ENCODE peak calls at places on chromosome 20, in seven cellular contexts. One of them, this sample, is unnamed.

GRCh38 chr20:20138301-20139064 is 86.2 kb downstream of the CFAP61 start:
- DNase-seq in activated naive CD4-positive, alpha-beta T cell treated with anti-CD3 and anti-CD28 coated beads, Interleukin-2, amount 50 U/mL, for 72 hours: no peak
- DNase-seq in left cardiac atrium: no peak
- DNase-seq in activated CD4-positive, alpha-beta T cell treated with anti-CD3 and anti-CD28 coated beads, Interleukin-2, amount 50 U/mL, for 4 hours: no peak
- DNase-seq in NCI-H1092 treated with DMSO at 0.1 percent for 48 hours: no peak
- DNase-seq in HepG2: no peak
- DNase-seq in ELR: no peak
- DNase-seq in this sample: no peak

GRCh38 chr20:47464380-47465101 is 37.1 kb upstream of the NCOA3 start:
- DNase-seq in left cardiac atrium: peak
- DNase-seq in activated CD4-positive, alpha-beta T cell treated with anti-CD3 and anti-CD28 coated beads, Interleukin-2, amount 50 U/mL, for 4 hours: no peak
- DNase-seq in ELR: peak
- DNase-seq in activated naive CD4-positive, alpha-beta T cell treated with anti-CD3 and anti-CD28 coated beads, Interleukin-2, amount 50 U/mL, for 72 hours: no peak
- DNase-seq in NCI-H1092 treated with DMSO at 0.1 percent for 48 hours: no peak
- DNase-seq in HepG2: peak
- DNase-seq in this sample: no peak

GRCh38 chr20:32333181-32333987 is 24.7 kb upstream of the ASXL1 start:
- DNase-seq in ELR: no peak
- DNase-seq in HepG2: no peak
- DNase-seq in activated CD4-positive, alpha-beta T cell treated with anti-CD3 and anti-CD28 coated beads, Interleukin-2, amount 50 U/mL, for 4 hours: no peak
- DNase-seq in left cardiac atrium: no peak
- DNase-seq in NCI-H1092 treated with DMSO at 0.1 percent for 48 hours: no peak
- DNase-seq in activated naive CD4-positive, alpha-beta T cell treated with anti-CD3 and anti-CD28 coated beads, Interleukin-2, amount 50 U/mL, for 72 hours: peak
- DNase-seq in this sample: no peak

GRCh38 chr20:45919536-45919933 is 7.6 kb upstream of the PLTP start:
- DNase-seq in left cardiac atrium: peak
- DNase-seq in activated naive CD4-positive, alpha-beta T cell treated with anti-CD3 and anti-CD28 coated beads, Interleukin-2, amount 50 U/mL, for 72 hours: no peak
- DNase-seq in activated CD4-positive, alpha-beta T cell treated with anti-CD3 and anti-CD28 coated beads, Interleukin-2, amount 50 U/mL, for 4 hours: no peak
- DNase-seq in HepG2: no peak
- DNase-seq in NCI-H1092 treated with DMSO at 0.1 percent for 48 hours: peak
- DNase-seq in ELR: no peak
- DNase-seq in this sample: no peak

GRCh38 chr20:62337558-62338293 is 29.4 kb downstream of the LAMA5 start:
- DNase-seq in HepG2: no peak
- DNase-seq in NCI-H1092 treated with DMSO at 0.1 percent for 48 hours: no peak
- DNase-seq in ELR: no peak
- DNase-seq in activated CD4-positive, alpha-beta T cell treated with anti-CD3 and anti-CD28 coated beads, Interleukin-2, amount 50 U/mL, for 4 hours: no peak
- DNase-seq in left cardiac atrium: no peak
- DNase-seq in activated naive CD4-positive, alpha-beta T cell treated with anti-CD3 and anti-CD28 coated beads, Interleukin-2, amount 50 U/mL, for 72 hours: no peak
- DNase-seq in this sample: no peak

GRCh38 chr20:5918856-5919633 is 31.3 kb downstream of the TRMT6 start:
- DNase-seq in left cardiac atrium: no peak
- DNase-seq in ELR: peak
- DNase-seq in NCI-H1092 treated with DMSO at 0.1 percent for 48 hours: no peak
- DNase-seq in activated CD4-positive, alpha-beta T cell treated with anti-CD3 and anti-CD28 coated beads, Interleukin-2, amount 50 U/mL, for 4 hours: no peak
- DNase-seq in activated naive CD4-positive, alpha-beta T cell treated with anti-CD3 and anti-CD28 coated beads, Interleukin-2, amount 50 U/mL, for 72 hours: no peak
- DNase-seq in HepG2: peak
- DNase-seq in this sample: no peak

GRCh38 chr20:41172296-41173140 is 35.2 kb downstream of the PLCG1 start:
- DNase-seq in NCI-H1092 treated with DMSO at 0.1 percent for 48 hours: no peak
- DNase-seq in activated CD4-positive, alpha-beta T cell treated with anti-CD3 and anti-CD28 coated beads, Interleukin-2, amount 50 U/mL, for 4 hours: no peak
- DNase-seq in ELR: no peak
- DNase-seq in HepG2: no peak
- DNase-seq in activated naive CD4-positive, alpha-beta T cell treated with anti-CD3 and anti-CD28 coated beads, Interleukin-2, amount 50 U/mL, for 72 hours: no peak
- DNase-seq in left cardiac atrium: no peak
- DNase-seq in this sample: no peak

GRCh38 chr20:2246081-2246491 is 49.7 kb upstream of the TGM3 start:
- DNase-seq in NCI-H1092 treated with DMSO at 0.1 percent for 48 hours: peak
- DNase-seq in left cardiac atrium: no peak
- DNase-seq in activated naive CD4-positive, alpha-beta T cell treated with anti-CD3 and anti-CD28 coated beads, Interleukin-2, amount 50 U/mL, for 72 hours: no peak
- DNase-seq in activated CD4-positive, alpha-beta T cell treated with anti-CD3 and anti-CD28 coated beads, Interleukin-2, amount 50 U/mL, for 4 hours: no peak
- DNase-seq in ELR: no peak
- DNase-seq in HepG2: no peak
- DNase-seq in this sample: no peak

GRCh38 chr20:32216396-32217142 is 8.9 kb downstream of the POFUT1 start:
- DNase-seq in ELR: no peak
- DNase-seq in left cardiac atrium: no peak
- DNase-seq in HepG2: no peak
- DNase-seq in activated naive CD4-positive, alpha-beta T cell treated with anti-CD3 and anti-CD28 coated beads, Interleukin-2, amount 50 U/mL, for 72 hours: no peak
- DNase-seq in NCI-H1092 treated with DMSO at 0.1 percent for 48 hours: no peak
- DNase-seq in activated CD4-positive, alpha-beta T cell treated with anti-CD3 and anti-CD28 coated beads, Interleukin-2, amount 50 U/mL, for 4 hours: no peak
- DNase-seq in this sample: no peak

GRCh38 chr20:57656252-57656820 is 36.1 kb upstream of the ZBP1 start:
- DNase-seq in HepG2: no peak
- DNase-seq in activated CD4-positive, alpha-beta T cell treated with anti-CD3 and anti-CD28 coated beads, Interleukin-2, amount 50 U/mL, for 4 hours: no peak
- DNase-seq in left cardiac atrium: no peak
- DNase-seq in NCI-H1092 treated with DMSO at 0.1 percent for 48 hours: no peak
- DNase-seq in activated naive CD4-positive, alpha-beta T cell treated with anti-CD3 and anti-CD28 coated beads, Interleukin-2, amount 50 U/mL, for 72 hours: no peak
- DNase-seq in ELR: no peak
- DNase-seq in this sample: no peak

GRCh38 chr20:22684072-22684762 is 99.8 kb upstream of the FOXA2 start:
- DNase-seq in ELR: peak
- DNase-seq in HepG2: peak
- DNase-seq in activated CD4-positive, alpha-beta T cell treated with anti-CD3 and anti-CD28 coated beads, Interleukin-2, amount 50 U/mL, for 4 hours: no peak
- DNase-seq in activated naive CD4-positive, alpha-beta T cell treated with anti-CD3 and anti-CD28 coated beads, Interleukin-2, amount 50 U/mL, for 72 hours: peak
- DNase-seq in left cardiac atrium: peak
- DNase-seq in NCI-H1092 treated with DMSO at 0.1 percent for 48 hours: peak
- DNase-seq in this sample: no peak

GRCh38 chr20:34709836-34710567 is 5.9 kb downstream of the TP53INP2 start:
- DNase-seq in HepG2: no peak
- DNase-seq in activated CD4-positive, alpha-beta T cell treated with anti-CD3 and anti-CD28 coated beads, Interleukin-2, amount 50 U/mL, for 4 hours: no peak
- DNase-seq in NCI-H1092 treated with DMSO at 0.1 percent for 48 hours: peak
- DNase-seq in ELR: peak
- DNase-seq in left cardiac atrium: peak
- DNase-seq in activated naive CD4-positive, alpha-beta T cell treated with anti-CD3 and anti-CD28 coated beads, Interleukin-2, amount 50 U/mL, for 72 hours: no peak
- DNase-seq in this sample: no peak

GRCh38 chr20:11766961-11767360 is 150.7 kb upstream of the BTBD3 start:
- DNase-seq in ELR: no peak
- DNase-seq in activated CD4-positive, alpha-beta T cell treated with anti-CD3 and anti-CD28 coated beads, Interleukin-2, amount 50 U/mL, for 4 hours: no peak
- DNase-seq in left cardiac atrium: no peak
- DNase-seq in activated naive CD4-positive, alpha-beta T cell treated with anti-CD3 and anti-CD28 coated beads, Interleukin-2, amount 50 U/mL, for 72 hours: no peak
- DNase-seq in HepG2: no peak
- DNase-seq in NCI-H1092 treated with DMSO at 0.1 percent for 48 hours: peak
- DNase-seq in this sample: no peak

GRCh38 chr20:32495217-32495565 is 89.9 kb downstream of the NOL4L start:
- DNase-seq in NCI-H1092 treated with DMSO at 0.1 percent for 48 hours: no peak
- DNase-seq in activated naive CD4-positive, alpha-beta T cell treated with anti-CD3 and anti-CD28 coated beads, Interleukin-2, amount 50 U/mL, for 72 hours: no peak
- DNase-seq in activated CD4-positive, alpha-beta T cell treated with anti-CD3 and anti-CD28 coated beads, Interleukin-2, amount 50 U/mL, for 4 hours: no peak
- DNase-seq in ELR: no peak
- DNase-seq in HepG2: no peak
- DNase-seq in left cardiac atrium: peak
- DNase-seq in this sample: no peak

GRCh38 chr20:4957939-4958362 is 43.4 kb downstream of the SLC23A2 start:
- DNase-seq in activated naive CD4-positive, alpha-beta T cell treated with anti-CD3 and anti-CD28 coated beads, Interleukin-2, amount 50 U/mL, for 72 hours: no peak
- DNase-seq in HepG2: no peak
- DNase-seq in activated CD4-positive, alpha-beta T cell treated with anti-CD3 and anti-CD28 coated beads, Interleukin-2, amount 50 U/mL, for 4 hours: no peak
- DNase-seq in NCI-H1092 treated with DMSO at 0.1 percent for 48 hours: no peak
- DNase-seq in left cardiac atrium: no peak
- DNase-seq in ELR: no peak
- DNase-seq in this sample: no peak

GRCh38 chr20:13996265-13996664 is 949 bp downstream of the MACROD2 start:
- DNase-seq in activated naive CD4-positive, alpha-beta T cell treated with anti-CD3 and anti-CD28 coated beads, Interleukin-2, amount 50 U/mL, for 72 hours: no peak
- DNase-seq in HepG2: no peak
- DNase-seq in ELR: no peak
- DNase-seq in activated CD4-positive, alpha-beta T cell treated with anti-CD3 and anti-CD28 coated beads, Interleukin-2, amount 50 U/mL, for 4 hours: no peak
- DNase-seq in NCI-H1092 treated with DMSO at 0.1 percent for 48 hours: no peak
- DNase-seq in left cardiac atrium: no peak
- DNase-seq in this sample: no peak

GRCh38 chr20:18314786-18315406 is 26.6 kb downstream of the ZNF133 start:
- DNase-seq in left cardiac atrium: no peak
- DNase-seq in activated CD4-positive, alpha-beta T cell treated with anti-CD3 and anti-CD28 coated beads, Interleukin-2, amount 50 U/mL, for 4 hours: no peak
- DNase-seq in HepG2: no peak
- DNase-seq in ELR: peak
- DNase-seq in NCI-H1092 treated with DMSO at 0.1 percent for 48 hours: no peak
- DNase-seq in activated naive CD4-positive, alpha-beta T cell treated with anti-CD3 and anti-CD28 coated beads, Interleukin-2, amount 50 U/mL, for 72 hours: no peak
- DNase-seq in this sample: no peak

GRCh38 chr20:50068041-50068651 is 44.8 kb downstream of the UBE2V1 start:
- DNase-seq in activated CD4-positive, alpha-beta T cell treated with anti-CD3 and anti-CD28 coated beads, Interleukin-2, amount 50 U/mL, for 4 hours: no peak
- DNase-seq in ELR: no peak
- DNase-seq in NCI-H1092 treated with DMSO at 0.1 percent for 48 hours: no peak
- DNase-seq in activated naive CD4-positive, alpha-beta T cell treated with anti-CD3 and anti-CD28 coated beads, Interleukin-2, amount 50 U/mL, for 72 hours: no peak
- DNase-seq in left cardiac atrium: no peak
- DNase-seq in HepG2: no peak
- DNase-seq in this sample: no peak

GRCh38 chr20:16575390-16576140 is 2.3 kb upstream of the KIF16B start:
- DNase-seq in HepG2: no peak
- DNase-seq in NCI-H1092 treated with DMSO at 0.1 percent for 48 hours: no peak
- DNase-seq in left cardiac atrium: no peak
- DNase-seq in activated naive CD4-positive, alpha-beta T cell treated with anti-CD3 and anti-CD28 coated beads, Interleukin-2, amount 50 U/mL, for 72 hours: peak
- DNase-seq in activated CD4-positive, alpha-beta T cell treated with anti-CD3 and anti-CD28 coated beads, Interleukin-2, amount 50 U/mL, for 4 hours: no peak
- DNase-seq in ELR: no peak
- DNase-seq in this sample: no peak

GRCh38 chr20:49171928-49172327 is 16.2 kb downstream of the STAU1 start:
- DNase-seq in NCI-H1092 treated with DMSO at 0.1 percent for 48 hours: no peak
- DNase-seq in activated naive CD4-positive, alpha-beta T cell treated with anti-CD3 and anti-CD28 coated beads, Interleukin-2, amount 50 U/mL, for 72 hours: no peak
- DNase-seq in HepG2: no peak
- DNase-seq in left cardiac atrium: peak
- DNase-seq in activated CD4-positive, alpha-beta T cell treated with anti-CD3 and anti-CD28 coated beads, Interleukin-2, amount 50 U/mL, for 4 hours: no peak
- DNase-seq in ELR: no peak
- DNase-seq in this sample: no peak

GRCh38 chr20:45872626-45873025 is 8.4 kb upstream of the ZSWIM1 start:
- DNase-seq in activated naive CD4-positive, alpha-beta T cell treated with anti-CD3 and anti-CD28 coated beads, Interleukin-2, amount 50 U/mL, for 72 hours: no peak
- DNase-seq in ELR: no peak
- DNase-seq in activated CD4-positive, alpha-beta T cell treated with anti-CD3 and anti-CD28 coated beads, Interleukin-2, amount 50 U/mL, for 4 hours: no peak
- DNase-seq in HepG2: peak
- DNase-seq in NCI-H1092 treated with DMSO at 0.1 percent for 48 hours: no peak
- DNase-seq in left cardiac atrium: no peak
- DNase-seq in this sample: no peak

GRCh38 chr20:4661191-4661590 is 60.5 kb upstream of the PRND start:
- DNase-seq in left cardiac atrium: no peak
- DNase-seq in ELR: no peak
- DNase-seq in HepG2: no peak
- DNase-seq in activated CD4-positive, alpha-beta T cell treated with anti-CD3 and anti-CD28 coated beads, Interleukin-2, amount 50 U/mL, for 4 hours: no peak
- DNase-seq in NCI-H1092 treated with DMSO at 0.1 percent for 48 hours: no peak
- DNase-seq in activated naive CD4-positive, alpha-beta T cell treated with anti-CD3 and anti-CD28 coated beads, Interleukin-2, amount 50 U/mL, for 72 hours: no peak
- DNase-seq in this sample: peak

GRCh38 chr20:48772183-48772976 is 55.4 kb downstream of the PREX1 start:
- DNase-seq in left cardiac atrium: peak
- DNase-seq in activated naive CD4-positive, alpha-beta T cell treated with anti-CD3 and anti-CD28 coated beads, Interleukin-2, amount 50 U/mL, for 72 hours: no peak
- DNase-seq in activated CD4-positive, alpha-beta T cell treated with anti-CD3 and anti-CD28 coated beads, Interleukin-2, amount 50 U/mL, for 4 hours: no peak
- DNase-seq in NCI-H1092 treated with DMSO at 0.1 percent for 48 hours: no peak
- DNase-seq in ELR: no peak
- DNase-seq in HepG2: no peak
- DNase-seq in this sample: no peak

GRCh38 chr20:64036346-64037198 is 590 bp downstream of the C20orf204 start:
- DNase-seq in left cardiac atrium: no peak
- DNase-seq in activated CD4-positive, alpha-beta T cell treated with anti-CD3 and anti-CD28 coated beads, Interleukin-2, amount 50 U/mL, for 4 hours: no peak
- DNase-seq in NCI-H1092 treated with DMSO at 0.1 percent for 48 hours: no peak
- DNase-seq in HepG2: peak
- DNase-seq in ELR: no peak
- DNase-seq in activated naive CD4-positive, alpha-beta T cell treated with anti-CD3 and anti-CD28 coated beads, Interleukin-2, amount 50 U/mL, for 72 hours: no peak
- DNase-seq in this sample: no peak

GRCh38 chr20:36167826-36168634 is 13.5 kb downstream of the EPB41L1 start:
- DNase-seq in NCI-H1092 treated with DMSO at 0.1 percent for 48 hours: no peak
- DNase-seq in HepG2: no peak
- DNase-seq in activated naive CD4-positive, alpha-beta T cell treated with anti-CD3 and anti-CD28 coated beads, Interleukin-2, amount 50 U/mL, for 72 hours: no peak
- DNase-seq in activated CD4-positive, alpha-beta T cell treated with anti-CD3 and anti-CD28 coated beads, Interleukin-2, amount 50 U/mL, for 4 hours: no peak
- DNase-seq in ELR: peak
- DNase-seq in left cardiac atrium: no peak
- DNase-seq in this sample: no peak